ENCODE peak calls at places on chromosomes 3 and 15, in four cellular contexts. G is K562, O is IMR-90, Q is A549. C is an unnamed sample.
A peak's percentile ranks its signal among the peaks of the same experiment; 100 is the strongest.

GRCh38 chr3:61570813-61571212 is 9.4 kb downstream of the PTPRG start:
- DNase-seq in Q (no peak), O (no peak), G (no peak), C (no peak)

GRCh38 chr15:34693053-34693744 is 61.6 kb downstream of the GJD2 start:
- DNase-seq in O (peak; percentile 59), G (no peak), Q (no peak), C (no peak)

GRCh38 chr15:45023659-45024320 is 795 bp downstream of the SORD start:
- DNase-seq in G (peak; percentile 48), O (peak; percentile 5), Q (peak; percentile 12), C (no peak)

GRCh38 chr3:121482651-121483050 is 63.1 kb downstream of the POLQ start:
- DNase-seq in G (no peak), O (peak; percentile 91), Q (peak; percentile 33), C (no peak)

GRCh38 chr15:36218322-36218721 is 361.1 kb upstream of the CDIN1 start:
- DNase-seq in O (no peak), G (no peak), Q (no peak), C (no peak)

GRCh38 chr3:52167240-52167639 is 13.0 kb upstream of the POC1A start:
- DNase-seq in Q (no peak), G (no peak), O (no peak), C (no peak)

GRCh38 chr3:187012609-187013051 is 82.3 kb downstream of the ST6GAL1 start:
- DNase-seq in O (peak; percentile 64), G (no peak), Q (no peak), C (no peak)

GRCh38 chr15:31058236-31058962 is 43.1 kb downstream of the TRPM1 start:
- DNase-seq in O (no peak), Q (no peak), G (no peak), C (no peak)

GRCh38 chr3:15331606-15332404 is 581 bp downstream of the SH3BP5 start:
- DNase-seq in G (no peak), O (peak; percentile 27), Q (peak; percentile 19), C (no peak)

GRCh38 chr3:98875535-98875934 is 26.0 kb downstream of the DCBLD2 start:
- DNase-seq in G (peak; percentile 76), Q (no peak), O (no peak), C (no peak)

GRCh38 chr3:64462203-64463120 is 225.3 kb downstream of the ADAMTS9 start:
- DNase-seq in O (peak; percentile 93), G (no peak), Q (no peak), C (no peak)

GRCh38 chr3:9098716-9099675 is 135.7 kb upstream of the RAD18 start:
- DNase-seq in O (no peak), Q (no peak), G (no peak), C (no peak)

GRCh38 chr3:64049136-64049535 is 25.8 kb upstream of the PSMD6 start:
- DNase-seq in Q (no peak), G (no peak), O (peak; percentile 74), C (no peak)

GRCh38 chr15:68667800-68668625 is 89.2 kb downstream of the CORO2B start:
- DNase-seq in Q (no peak), O (no peak), G (no peak), C (no peak)

GRCh38 chr15:41809121-41809520 is 18.8 kb upstream of the JMJD7 start:
- DNase-seq in Q (no peak), O (peak; percentile 12), G (no peak), C (no peak)

GRCh38 chr3:123816673-123817207 is 67.4 kb downstream of the MYLK start:
- DNase-seq in O (peak; percentile 90), G (no peak), Q (no peak), C (no peak)

GRCh38 chr3:170865209-170866094 is 4.5 kb downstream of the RPL22L1 start:
- DNase-seq in O (no peak), G (peak; percentile 49), Q (no peak), C (no peak)

GRCh38 chr3:35659808-35660207 is 20.5 kb downstream of the ARPP21 start:
- DNase-seq in G (no peak), Q (no peak), O (no peak), C (no peak)

GRCh38 chr3:112303811-112304325 is 9.9 kb upstream of the SLC9C1 start:
- DNase-seq in O (peak; percentile 28), G (no peak), Q (no peak), C (no peak)

GRCh38 chr3:141659821-141660597 is 78.1 kb upstream of the RNF7 start:
- DNase-seq in O (peak; percentile 41), G (peak; percentile 47), Q (peak; percentile 47), C (no peak)

GRCh38 chr15:70245932-70246622 is 148.4 kb upstream of the TLE3 start:
- DNase-seq in Q (peak; percentile 62), G (no peak), O (peak; percentile 11), C (peak; percentile 30)

GRCh38 chr3:55127565-55127964 is 199.7 kb upstream of the LRTM1 start:
- DNase-seq in G (no peak), Q (no peak), O (no peak), C (no peak)

GRCh38 chr15:31483924-31484368 is 157.3 kb downstream of the KLF13 start:
- DNase-seq in G (no peak), Q (no peak), O (no peak), C (no peak)

GRCh38 chr15:36914962-36915808 is 185.2 kb downstream of the MEIS2 start:
- DNase-seq in Q (no peak), G (no peak), O (no peak), C (no peak)

GRCh38 chr15:62475595-62475994 is 310.5 kb upstream of the C2CD4B start:
- DNase-seq in Q (no peak), O (no peak), G (no peak), C (no peak)

GRCh38 chr3:142647856-142648255 is 51.7 kb downstream of the PLS1 start:
- DNase-seq in Q (peak; percentile 11), G (peak; percentile 18), O (peak; percentile 5), C (no peak)

GRCh38 chr15:52076889-52077781 is 35.4 kb downstream of the BCL2L10 start:
- DNase-seq in G (peak; percentile 33), O (peak; percentile 90), Q (peak; percentile 71), C (peak; percentile 59)

GRCh38 chr3:119494597-119494996 is 3.8 kb upstream of the TIMMDC1 start:
- DNase-seq in Q (peak; percentile 20), O (no peak), G (no peak), C (no peak)

GRCh38 chr3:11211531-11212300 is 57.4 kb downstream of the HRH1 start:
- DNase-seq in O (peak; percentile 46), Q (no peak), G (no peak), C (no peak)

GRCh38 chr3:115401298-115401697 is 222.0 kb upstream of the GAP43 start:
- DNase-seq in Q (no peak), O (peak; percentile 95), G (no peak), C (no peak)

GRCh38 chr15:79919749-79920511 is 23.1 kb upstream of the MTHFS start:
- DNase-seq in O (no peak), Q (no peak), G (no peak), C (no peak)

GRCh38 chr3:139127101-139127500 is 82.4 kb upstream of the PRR23C start:
- DNase-seq in O (peak; percentile 82), Q (no peak), G (peak; percentile 38), C (no peak)

GRCh38 chr3:119599558-119600174 is 2.0 kb downstream of the PLA1A start:
- DNase-seq in G (no peak), Q (no peak), O (no peak), C (no peak)

GRCh38 chr3:38588995-38589937 is 60.2 kb downstream of the SCN5A start:
- DNase-seq in O (no peak), Q (no peak), G (no peak), C (no peak)

GRCh38 chr15:67967871-67968423 is 86.2 kb upstream of the PIAS1 start:
- DNase-seq in Q (no peak), G (peak; percentile 74), O (peak; percentile 47), C (no peak)

DNA sequence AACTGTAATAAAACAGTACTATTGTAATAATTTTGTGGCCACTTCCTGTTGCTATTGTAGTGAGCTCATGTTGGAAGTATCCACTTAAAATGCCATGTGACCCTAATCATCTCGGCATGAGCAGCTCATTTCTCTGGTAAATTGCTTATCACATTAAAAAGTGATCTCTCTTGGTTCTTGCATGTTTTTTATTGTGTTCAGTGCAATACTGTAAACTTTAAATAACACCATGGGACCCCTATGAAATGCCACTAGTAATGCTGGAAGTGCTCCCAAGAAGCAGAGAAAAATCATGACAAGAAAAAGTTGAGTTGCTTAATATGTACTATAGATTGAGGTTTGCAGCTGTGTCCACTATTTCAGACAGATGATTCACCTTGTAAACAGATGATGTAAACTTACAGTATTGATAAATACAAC is 45.6 kb downstream of the NMD3 start:
- DNase-seq in G (no peak), O (peak; percentile 86), Q (no peak), C (no peak)
- TF ChIP-seq ELK1 in G (no peak), O (no peak), Q (no peak), C (no peak)

DNA sequence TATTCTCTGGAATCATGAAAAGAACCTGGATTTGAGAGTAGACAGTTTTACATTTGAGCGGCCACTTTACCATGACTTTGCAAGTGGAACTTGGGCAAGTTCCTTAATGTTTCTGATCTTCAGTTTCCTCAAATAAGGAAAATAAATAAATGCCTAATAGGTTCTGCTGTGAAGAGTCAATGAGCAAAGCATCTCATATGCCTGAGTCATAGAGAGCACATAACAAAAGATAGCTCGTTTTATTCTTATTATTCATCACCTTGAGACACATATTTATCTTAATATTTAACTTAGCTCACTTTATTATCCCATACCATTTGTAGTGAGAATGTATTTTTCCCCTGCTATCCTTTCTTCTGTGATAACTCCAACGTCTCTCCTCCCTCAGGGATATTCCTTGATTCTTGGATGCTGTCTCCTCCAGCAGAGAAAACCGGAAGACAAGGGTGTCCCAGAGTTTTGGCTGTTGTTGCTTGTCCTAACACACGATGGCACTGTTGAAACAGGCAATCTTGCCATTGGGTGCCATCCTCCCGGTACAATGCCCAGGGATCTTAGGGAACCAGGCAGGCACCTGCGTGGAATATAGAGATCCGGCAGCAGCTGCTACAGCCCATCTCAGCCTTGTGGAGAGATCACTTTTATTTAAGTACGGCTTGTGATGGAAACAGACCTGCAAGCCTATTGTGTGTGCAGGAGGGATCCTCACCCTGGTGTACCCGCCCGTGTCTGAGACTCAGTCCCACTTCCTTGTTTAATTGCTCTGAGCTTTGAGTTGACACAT is 33.3 kb upstream of the VPS33B start:
- DNase-seq in Q (peak; percentile 95), G (peak; percentile 46), O (peak; percentile 55), C (peak; percentile 11)
- TF ChIP-seq ELK1 in Q (no peak), G (no peak), O (no peak), C (no peak)

GRCh38 chr15:73918784-73919183 is 7.5 kb upstream of the LOXL1 start:
- DNase-seq in O (peak; percentile 53), Q (no peak), G (no peak), C (no peak)

GRCh38 chr15:73914145-73914544 is 12.1 kb upstream of the LOXL1 start:
- DNase-seq in G (no peak), O (no peak), Q (no peak), C (no peak)

GRCh38 chr15:73910904-73911303 is 15.4 kb upstream of the LOXL1 start:
- DNase-seq in O (no peak), G (no peak), Q (no peak), C (no peak)

GRCh38 chr15:73912030-73912596 is 14.1 kb upstream of the LOXL1 start:
- DNase-seq in O (no peak), G (no peak), Q (no peak), C (no peak)

DNA sequence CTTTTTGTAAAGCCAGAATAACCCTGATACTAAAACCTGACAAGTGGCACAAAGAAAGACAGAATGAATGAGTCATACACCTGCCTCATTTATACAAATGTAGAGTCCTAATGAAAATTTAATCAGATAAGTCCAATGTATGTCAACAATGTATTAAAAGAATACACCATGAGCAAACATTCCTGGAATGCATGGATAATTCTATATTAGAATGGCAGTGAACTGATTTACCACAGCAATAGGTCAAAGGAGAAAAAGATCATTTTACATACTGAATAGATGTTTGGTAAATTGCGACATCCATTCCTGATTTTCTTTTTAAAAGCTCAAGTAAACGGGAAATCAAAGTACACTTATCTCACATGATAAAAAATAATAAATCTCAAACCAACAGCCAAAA is 11.2 kb upstream of the LOXL1 start:
- DNase-seq in Q (no peak), O (peak; percentile 43), G (no peak), C (no peak)
- TF ChIP-seq ELK1 in Q (no peak), O (no peak), G (no peak), C (no peak)

GRCh38 chr15:57421540-57421939 is 45.2 kb downstream of the CGNL1 start:
- DNase-seq in G (no peak), O (no peak), Q (no peak), C (no peak)
- TF ChIP-seq ELK1 in G (no peak), O (no peak), Q (no peak), C (no peak)